ENCODE peak calls at places on chromosomes 13 and 19, in six cellular contexts. One of them, this sample, is unnamed.

GRCh38 chr19:29489182-29489951 is 36.4 kb upstream of the VSTM2B start:
- DNase-seq in ascending aorta: no peak
- DNase-seq in left ventricle myocardium inferior: no peak
- DNase-seq in IMR-90: no peak
- DNase-seq in H1: no peak
- DNase-seq in psoas muscle: no peak
- DNase-seq in this sample: no peak

GRCh38 chr13:30337061-30337601 is 29.8 kb upstream of the KATNAL1 start:
- DNase-seq in IMR-90: no peak
- DNase-seq in left ventricle myocardium inferior: no peak
- DNase-seq in ascending aorta: no peak
- DNase-seq in H1: no peak
- DNase-seq in psoas muscle: no peak
- DNase-seq in this sample: no peak

GRCh38 chr19:3737487-3738205 is 23.8 kb downstream of the APBA3 start:
- DNase-seq in left ventricle myocardium inferior: no peak
- DNase-seq in psoas muscle: no peak
- DNase-seq in H1: no peak
- DNase-seq in IMR-90: no peak
- DNase-seq in ascending aorta: no peak
- DNase-seq in this sample: no peak

GRCh38 chr19:51327066-51327985 is 14.6 kb downstream of the VSIG10L start:
- DNase-seq in psoas muscle: no peak
- DNase-seq in IMR-90: peak
- DNase-seq in H1: peak
- DNase-seq in ascending aorta: no peak
- DNase-seq in left ventricle myocardium inferior: peak
- DNase-seq in this sample: no peak

GRCh38 chr13:30371649-30372265 is 50.5 kb upstream of the UBE2L5 start:
- DNase-seq in H1: no peak
- DNase-seq in psoas muscle: no peak
- DNase-seq in IMR-90: peak
- DNase-seq in ascending aorta: no peak
- DNase-seq in left ventricle myocardium inferior: no peak
- DNase-seq in this sample: no peak

GRCh38 chr19:19305696-19306095 is 14.6 kb downstream of the SUGP1 start:
- DNase-seq in psoas muscle: no peak
- DNase-seq in IMR-90: no peak
- DNase-seq in H1: no peak
- DNase-seq in ascending aorta: no peak
- DNase-seq in left ventricle myocardium inferior: no peak
- DNase-seq in this sample: no peak

GRCh38 chr19:49069026-49069425 is 3.5 kb downstream of the KCNA7 start:
- DNase-seq in psoas muscle: no peak
- DNase-seq in ascending aorta: no peak
- DNase-seq in left ventricle myocardium inferior: no peak
- DNase-seq in H1: no peak
- DNase-seq in IMR-90: no peak
- DNase-seq in this sample: no peak

GRCh38 chr13:75052616-75053015 is 429.4 kb downstream of the TBC1D4 start:
- DNase-seq in ascending aorta: no peak
- DNase-seq in H1: no peak
- DNase-seq in psoas muscle: no peak
- DNase-seq in IMR-90: no peak
- DNase-seq in left ventricle myocardium inferior: no peak
- DNase-seq in this sample: no peak

GRCh38 chr19:2476451-2477140 is 669 bp downstream of the GADD45B start:
- DNase-seq in psoas muscle: peak
- DNase-seq in ascending aorta: no peak
- DNase-seq in H1: no peak
- DNase-seq in IMR-90: peak
- DNase-seq in left ventricle myocardium inferior: peak
- DNase-seq in this sample: peak

GRCh38 chr13:25630327-25630726 is 258.6 kb downstream of the ATP8A2 start:
- DNase-seq in IMR-90: no peak
- DNase-seq in H1: no peak
- DNase-seq in left ventricle myocardium inferior: no peak
- DNase-seq in psoas muscle: no peak
- DNase-seq in ascending aorta: no peak
- DNase-seq in this sample: no peak

GRCh38 chr13:54210397-54211050 is 1181.9 kb downstream of the OLFM4 start:
- DNase-seq in H1: no peak
- DNase-seq in psoas muscle: no peak
- DNase-seq in left ventricle myocardium inferior: no peak
- DNase-seq in IMR-90: no peak
- DNase-seq in ascending aorta: no peak
- DNase-seq in this sample: no peak

GRCh38 chr13:19155321-19155861 is 26.2 kb downstream of the TUBA3C start:
- DNase-seq in psoas muscle: no peak
- DNase-seq in left ventricle myocardium inferior: no peak
- DNase-seq in H1: no peak
- DNase-seq in ascending aorta: no peak
- DNase-seq in IMR-90: no peak
- DNase-seq in this sample: no peak

GRCh38 chr19:28691683-28692082 is 521.3 kb downstream of the UQCRFS1 start:
- DNase-seq in psoas muscle: no peak
- DNase-seq in ascending aorta: no peak
- DNase-seq in H1: no peak
- DNase-seq in IMR-90: no peak
- DNase-seq in left ventricle myocardium inferior: no peak
- DNase-seq in this sample: no peak

GRCh38 chr19:13808856-13809255 is 13.6 kb downstream of the ZSWIM4 start:
- DNase-seq in IMR-90: no peak
- DNase-seq in left ventricle myocardium inferior: no peak
- DNase-seq in psoas muscle: no peak
- DNase-seq in ascending aorta: no peak
- DNase-seq in H1: no peak
- DNase-seq in this sample: no peak

GRCh38 chr13:39037880-39038568 is at the start of the genes NHLRC3 and PROSER1:
- DNase-seq in left ventricle myocardium inferior: peak
- DNase-seq in H1: peak
- DNase-seq in ascending aorta: peak
- DNase-seq in psoas muscle: peak
- DNase-seq in IMR-90: peak
- DNase-seq in this sample: peak

GRCh38 chr13:97257800-97258799 is 36.0 kb downstream of the MBNL2 start:
- DNase-seq in psoas muscle: peak
- DNase-seq in left ventricle myocardium inferior: peak
- DNase-seq in H1: no peak
- DNase-seq in IMR-90: peak
- DNase-seq in ascending aorta: peak
- DNase-seq in this sample: peak

GRCh38 chr13:97141564-97142005 is 80.5 kb upstream of the MBNL2 start:
- DNase-seq in H1: peak
- DNase-seq in psoas muscle: no peak
- DNase-seq in ascending aorta: no peak
- DNase-seq in left ventricle myocardium inferior: no peak
- DNase-seq in IMR-90: peak
- DNase-seq in this sample: no peak

GRCh38 chr19:49761625-49762311 is 1.3 kb downstream of the TSKS start:
- DNase-seq in H1: no peak
- DNase-seq in ascending aorta: no peak
- DNase-seq in left ventricle myocardium inferior: peak
- DNase-seq in psoas muscle: no peak
- DNase-seq in IMR-90: peak
- DNase-seq in this sample: peak

GRCh38 chr13:20387441-20387971 is 138.2 kb downstream of the CRYL1 start:
- DNase-seq in psoas muscle: no peak
- DNase-seq in ascending aorta: no peak
- DNase-seq in left ventricle myocardium inferior: no peak
- DNase-seq in H1: no peak
- DNase-seq in IMR-90: peak
- DNase-seq in this sample: no peak

GRCh38 chr19:8020681-8021080 is 15.2 kb upstream of the ELAVL1 start:
- DNase-seq in ascending aorta: no peak
- DNase-seq in psoas muscle: no peak
- DNase-seq in IMR-90: no peak
- DNase-seq in H1: no peak
- DNase-seq in left ventricle myocardium inferior: no peak
- DNase-seq in this sample: no peak

GRCh38 chr19:57830071-57830602 is at the start of gene ZNF587B:
- DNase-seq in H1: peak
- DNase-seq in IMR-90: peak
- DNase-seq in psoas muscle: peak
- DNase-seq in ascending aorta: no peak
- DNase-seq in left ventricle myocardium inferior: peak
- DNase-seq in this sample: peak

GRCh38 chr13:57409121-57409520 is 222.4 kb upstream of the PCDH17 start:
- DNase-seq in IMR-90: no peak
- DNase-seq in left ventricle myocardium inferior: no peak
- DNase-seq in H1: no peak
- DNase-seq in ascending aorta: no peak
- DNase-seq in psoas muscle: no peak
- DNase-seq in this sample: no peak

GRCh38 chr13:95494082-95494681 is 58.3 kb upstream of the CLDN10 start:
- DNase-seq in ascending aorta: no peak
- DNase-seq in H1: no peak
- DNase-seq in left ventricle myocardium inferior: no peak
- DNase-seq in psoas muscle: no peak
- DNase-seq in IMR-90: peak
- DNase-seq in this sample: no peak

GRCh38 chr19:51338563-51339312 is 3.2 kb downstream of the VSIG10L start:
- DNase-seq in psoas muscle: peak
- DNase-seq in H1: peak
- DNase-seq in left ventricle myocardium inferior: peak
- DNase-seq in ascending aorta: peak
- DNase-seq in IMR-90: peak
- DNase-seq in this sample: peak

GRCh38 chr19:29325241-29325975 is 112.5 kb upstream of the UQCRFS1 start:
- DNase-seq in psoas muscle: no peak
- DNase-seq in ascending aorta: no peak
- DNase-seq in IMR-90: no peak
- DNase-seq in H1: no peak
- DNase-seq in left ventricle myocardium inferior: no peak
- DNase-seq in this sample: no peak

GRCh38 chr13:45436332-45436731 is 18.2 kb upstream of the SLC25A30 start:
- DNase-seq in IMR-90: no peak
- DNase-seq in H1: no peak
- DNase-seq in left ventricle myocardium inferior: no peak
- DNase-seq in ascending aorta: no peak
- DNase-seq in psoas muscle: no peak
- DNase-seq in this sample: no peak

GRCh38 chr19:5293607-5294089 is 47.0 kb downstream of the PTPRS start:
- DNase-seq in H1: no peak
- DNase-seq in ascending aorta: no peak
- DNase-seq in psoas muscle: peak
- DNase-seq in left ventricle myocardium inferior: no peak
- DNase-seq in IMR-90: peak
- DNase-seq in this sample: no peak

GRCh38 chr19:18586311-18586710 is 2.3 kb upstream of the REX1BD start:
- DNase-seq in psoas muscle: no peak
- DNase-seq in left ventricle myocardium inferior: no peak
- DNase-seq in H1: no peak
- DNase-seq in IMR-90: no peak
- DNase-seq in ascending aorta: no peak
- DNase-seq in this sample: no peak

GRCh38 chr13:110103026-110103425 is 203.9 kb downstream of the COL4A1 start:
- DNase-seq in IMR-90: no peak
- DNase-seq in left ventricle myocardium inferior: no peak
- DNase-seq in ascending aorta: no peak
- DNase-seq in psoas muscle: no peak
- DNase-seq in H1: no peak
- DNase-seq in this sample: no peak

GRCh38 chr13:51943721-51944120 is 67.5 kb downstream of the ATP7B start:
- DNase-seq in psoas muscle: no peak
- DNase-seq in H1: no peak
- DNase-seq in left ventricle myocardium inferior: no peak
- DNase-seq in ascending aorta: no peak
- DNase-seq in IMR-90: no peak
- DNase-seq in this sample: no peak

GRCh38 chr13:51944428-51944827 is 66.8 kb downstream of the ATP7B start:
- DNase-seq in IMR-90: no peak
- DNase-seq in ascending aorta: no peak
- DNase-seq in psoas muscle: no peak
- DNase-seq in left ventricle myocardium inferior: no peak
- DNase-seq in H1: no peak
- DNase-seq in this sample: no peak

GRCh38 chr13:51945149-51945548 is 66.1 kb downstream of the ATP7B start:
- DNase-seq in psoas muscle: no peak
- DNase-seq in IMR-90: no peak
- DNase-seq in ascending aorta: no peak
- DNase-seq in H1: no peak
- DNase-seq in left ventricle myocardium inferior: no peak
- DNase-seq in this sample: no peak

GRCh38 chr13:51938454-51938853 is 72.8 kb downstream of the ATP7B start:
- DNase-seq in IMR-90: no peak
- DNase-seq in left ventricle myocardium inferior: no peak
- DNase-seq in psoas muscle: no peak
- DNase-seq in H1: no peak
- DNase-seq in ascending aorta: no peak
- DNase-seq in this sample: no peak

DNA sequence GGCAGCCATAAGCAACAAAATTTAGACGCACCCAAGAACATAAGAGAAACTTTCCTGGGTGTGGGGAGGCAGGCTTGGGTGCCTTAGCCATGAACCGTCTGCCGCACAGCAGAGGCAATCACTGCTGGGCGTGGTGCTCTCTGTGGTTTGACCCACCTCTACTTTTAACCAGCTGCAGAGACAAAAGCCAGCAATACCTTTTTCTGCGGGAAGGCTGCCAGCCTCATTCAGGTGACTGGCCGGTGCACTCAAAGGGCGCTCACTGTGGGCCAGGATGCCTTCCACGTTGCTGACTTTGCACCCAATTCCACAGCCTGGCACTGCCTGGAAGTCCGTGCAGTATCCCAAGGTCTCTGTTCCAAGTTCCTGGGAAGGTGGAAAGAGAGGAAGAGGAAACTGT is 69.1 kb downstream of the ATP7B start:
- DNase-seq in H1: no peak
- DNase-seq in ascending aorta: no peak
- DNase-seq in psoas muscle: no peak
- DNase-seq in left ventricle myocardium inferior: no peak
- DNase-seq in IMR-90: no peak
- DNase-seq in this sample: no peak
- TF ChIP-seq CTCF in H1: no peak
- TF ChIP-seq CTCF in ascending aorta: no peak
- TF ChIP-seq CTCF in psoas muscle: no peak
- TF ChIP-seq CTCF in left ventricle myocardium inferior: no peak
- TF ChIP-seq CTCF in IMR-90: no peak
- TF ChIP-seq CTCF in this sample: no peak

GRCh38 chr19:10748195-10748923 is 30.5 kb downstream of the DNM2 start:
- DNase-seq in IMR-90: no peak
- DNase-seq in ascending aorta: no peak
- DNase-seq in H1: no peak
- DNase-seq in left ventricle myocardium inferior: no peak
- DNase-seq in psoas muscle: no peak
- DNase-seq in this sample: no peak
- H3K27ac ChIP-seq in IMR-90: no peak
- H3K27ac ChIP-seq in ascending aorta: peak
- H3K27ac ChIP-seq in H1: peak
- H3K27ac ChIP-seq in left ventricle myocardium inferior: peak
- H3K27ac ChIP-seq in psoas muscle: peak
- H3K27ac ChIP-seq in this sample: peak

GRCh38 chr19:31520633-31521032 is 171.4 kb upstream of the TSHZ3 start:
- DNase-seq in H1: no peak
- DNase-seq in left ventricle myocardium inferior: no peak
- DNase-seq in ascending aorta: no peak
- DNase-seq in IMR-90: no peak
- DNase-seq in psoas muscle: no peak
- DNase-seq in this sample: no peak
- TF ChIP-seq CTCF in H1: no peak
- TF ChIP-seq CTCF in left ventricle myocardium inferior: no peak
- TF ChIP-seq CTCF in ascending aorta: no peak
- TF ChIP-seq CTCF in IMR-90: no peak
- TF ChIP-seq CTCF in psoas muscle: no peak
- TF ChIP-seq CTCF in this sample: no peak

GRCh38 chr13:98273824-98274786 is 97.0 kb upstream of the RNF113B start:
- DNase-seq in psoas muscle: no peak
- DNase-seq in left ventricle myocardium inferior: no peak
- DNase-seq in H1: no peak
- DNase-seq in ascending aorta: no peak
- DNase-seq in IMR-90: peak
- DNase-seq in this sample: no peak
- H3K27ac ChIP-seq in psoas muscle: no peak
- H3K27ac ChIP-seq in left ventricle myocardium inferior: no peak
- H3K27ac ChIP-seq in H1: peak
- H3K27ac ChIP-seq in ascending aorta: no peak
- H3K27ac ChIP-seq in IMR-90: peak
- H3K27ac ChIP-seq in this sample: no peak